ENCODE peak calls at places on chromosomes 16 and 17, in seven cellular contexts. L is Peyer's patch, W is thyroid gland, Y is stomach, I is sigmoid colon, S is esophagus squamous epithelium, Z is uterus. T is an unnamed sample. For H3K4me1, the result is how much of the 10 kb centered on the place peaks cover.

GRCh38 chr17:61238455-61238933 is 161.1 kb upstream of the TBX2 start:
- DNase-seq in L (no peak), W (peak), Y (no peak), I (no peak), S (no peak), Z (no peak), T (no peak)

GRCh38 chr17:49576906-49577650 is 1.4 kb downstream of the NXPH3 start:
- DNase-seq in L (peak), W (no peak), Y (no peak), I (no peak), S (no peak), Z (no peak), T (no peak)

GRCh38 chr16:1237990-1238389 is 2.5 kb upstream of the TPSAB1 start:
- DNase-seq in L (no peak), W (no peak), Y (no peak), I (peak), S (no peak), Z (no peak), T (peak)

GRCh38 chr17:43456661-43457361 is 27.0 kb upstream of the DHX8 start:
- DNase-seq in L (no peak), W (no peak), Y (no peak), I (peak), S (no peak), Z (peak), T (no peak)

GRCh38 chr17:72387487-72387886 is 266.7 kb downstream of the SOX9 start:
- DNase-seq in L (no peak), W (peak), Y (no peak), I (no peak), S (no peak), Z (no peak), T (no peak)

GRCh38 chr17:76713765-76714164 is 3.0 kb upstream of the MXRA7 start:
- DNase-seq in L (peak), W (no peak), Y (no peak), I (no peak), S (no peak), Z (no peak), T (no peak)

GRCh38 chr16:22630242-22630641 is 119.6 kb downstream of the NPIPB5 start:
- DNase-seq in L (no peak), W (no peak), Y (no peak), I (no peak), S (no peak), Z (no peak), T (no peak)

GRCh38 chr17:29062215-29062614 is 19.3 kb downstream of the PIPOX start:
- DNase-seq in L (no peak), W (no peak), Y (no peak), I (no peak), S (no peak), Z (no peak), T (no peak)

GRCh38 chr16:53094013-53094630 is 39.3 kb downstream of the CHD9 start:
- DNase-seq in L (peak), W (peak), Y (peak), I (peak), S (no peak), Z (peak), T (peak)

GRCh38 chr17:69444023-69444422 is 29.5 kb downstream of the MAP2K6 start:
- DNase-seq in L (no peak), W (no peak), Y (no peak), I (no peak), S (no peak), Z (no peak), T (no peak)

GRCh38 chr16:10362077-10362863 is 23.6 kb upstream of the ATF7IP2 start:
- DNase-seq in L (no peak), W (no peak), Y (no peak), I (no peak), S (no peak), Z (no peak), T (no peak)

GRCh38 chr16:88672776-88673175 is 9.9 kb upstream of the MVD start:
- DNase-seq in L (no peak), W (no peak), Y (no peak), I (no peak), S (no peak), Z (no peak), T (peak)

GRCh38 chr17:56898874-56899273 is 15.0 kb downstream of the TRIM25 start:
- DNase-seq in L (no peak), W (no peak), Y (no peak), I (no peak), S (no peak), Z (no peak), T (no peak)

GRCh38 chr16:79612207-79612606 is 11.7 kb upstream of the MAF start:
- DNase-seq in L (no peak), W (no peak), Y (no peak), I (no peak), S (no peak), Z (no peak), T (no peak)

GRCh38 chr16:80604600-80605355 is 64.0 kb downstream of the DYNLRB2 start:
- DNase-seq in L (no peak), W (no peak), Y (no peak), I (no peak), S (no peak), Z (no peak), T (no peak)

GRCh38 chr17:73533127-73533526 is 111.1 kb downstream of the SDK2 start:
- DNase-seq in L (no peak), W (no peak), Y (no peak), I (no peak), S (no peak), Z (no peak), T (peak)

GRCh38 chr16:69619514-69619913 is 53.7 kb downstream of the NFAT5 start:
- DNase-seq in L (no peak), W (no peak), Y (no peak), I (no peak), S (no peak), Z (no peak), T (no peak)

GRCh38 chr16:30527635-30528178 is 1.3 kb upstream of the ZNF768 start:
- DNase-seq in L (no peak), W (peak), Y (peak), I (no peak), S (no peak), Z (no peak), T (peak)

GRCh38 chr17:73820686-73821448 is 176.6 kb upstream of the SDK2 start:
- DNase-seq in L (no peak), W (no peak), Y (peak), I (peak), S (no peak), Z (no peak), T (peak)

GRCh38 chr17:72657467-72658317 is 434.8 kb downstream of the SLC39A11 start:
- DNase-seq in L (no peak), W (no peak), Y (no peak), I (no peak), S (no peak), Z (no peak), T (no peak)

GRCh38 chr17:42287305-42288077 is 807 bp upstream of the STAT5A start:
- DNase-seq in L (no peak), W (peak), Y (peak), I (peak), S (no peak), Z (peak), T (peak)

GRCh38 chr16:80806957-80807356 is 2.6 kb upstream of the CDYL2 start:
- DNase-seq in L (no peak), W (no peak), Y (no peak), I (no peak), S (no peak), Z (no peak), T (no peak)

GRCh38 chr17:63545302-63545928 is 4.9 kb upstream of the DCAF7 start:
- DNase-seq in L (no peak), W (no peak), Y (no peak), I (no peak), S (no peak), Z (no peak), T (no peak)

DNA sequence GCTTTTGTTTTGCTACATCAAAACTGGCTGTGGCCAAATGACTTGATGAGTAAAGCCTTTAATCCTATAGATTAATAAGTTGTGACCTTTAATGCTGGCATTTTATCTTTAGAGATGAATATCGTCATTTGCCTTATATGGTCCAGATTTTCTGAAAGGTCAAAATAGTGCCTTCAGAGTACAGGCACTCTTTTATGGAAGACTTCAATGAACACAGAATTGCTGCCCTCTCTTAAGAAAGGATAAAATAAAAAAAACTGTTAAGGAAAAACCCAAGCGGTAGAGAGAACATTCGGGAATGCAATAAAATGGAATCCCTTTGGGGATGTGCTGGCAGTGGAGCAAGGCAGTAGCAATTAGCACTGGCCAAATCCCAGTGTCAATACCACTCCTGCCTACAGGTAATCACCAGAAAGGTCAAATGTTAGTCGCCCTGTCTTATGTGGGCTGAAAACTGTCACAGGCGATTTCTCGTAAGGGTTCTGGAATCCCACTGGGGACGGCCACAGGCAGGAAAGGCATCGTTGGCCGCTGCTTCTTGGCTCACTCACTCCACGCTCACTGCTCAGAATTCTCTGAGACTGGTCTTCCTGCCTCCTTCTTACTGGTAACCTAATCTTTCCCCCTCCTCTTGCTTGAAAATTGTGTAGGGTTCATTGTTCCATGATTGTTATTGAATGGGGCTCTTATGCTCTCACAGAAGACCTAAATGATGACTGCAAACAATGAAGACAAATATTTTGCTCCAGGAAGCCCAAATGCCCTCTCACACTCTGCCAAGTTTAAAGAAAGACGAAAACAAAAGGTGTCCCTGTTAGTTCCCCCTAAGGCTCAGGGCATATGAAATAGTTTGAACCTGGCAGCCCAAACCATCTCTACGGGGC is 45.4 kb upstream of the HSBP1 start:
- DNase-seq in L (no peak), W (no peak), Y (no peak), I (no peak), S (no peak), Z (no peak), T (no peak)
- TF ChIP-seq POLR2A in L (no peak), W (no peak), Y (no peak), I (no peak), S (no peak), Z (no peak), T (no peak)

GRCh38 chr17:65985571-65985970 is 206.4 kb downstream of the CEP112 start:
- DNase-seq in L (no peak), W (no peak), Y (no peak), I (no peak), S (no peak), Z (no peak), T (no peak)

GRCh38 chr17:65988451-65988850 is 203.5 kb downstream of the CEP112 start:
- DNase-seq in L (no peak), W (no peak), Y (no peak), I (no peak), S (no peak), Z (no peak), T (no peak)

GRCh38 chr17:65984299-65984698 is 207.6 kb downstream of the CEP112 start:
- DNase-seq in L (no peak), W (no peak), Y (no peak), I (no peak), S (no peak), Z (no peak), T (no peak)

GRCh38 chr17:65990593-65990992 is 201.3 kb downstream of the CEP112 start:
- DNase-seq in L (no peak), W (no peak), Y (no peak), I (no peak), S (no peak), Z (no peak), T (no peak)

GRCh38 chr17:65987988-65988387 is 203.9 kb downstream of the CEP112 start:
- DNase-seq in L (no peak), W (no peak), Y (no peak), I (no peak), S (no peak), Z (no peak), T (no peak)
- TF ChIP-seq CTCF in L (no peak), W (peak), Y (no peak), I (no peak), S (peak), Z (no peak), T (peak)

GRCh38 chr16:71927383-71927782 is 32.1 kb downstream of the IST1 start:
- DNase-seq in L (no peak), W (peak), Y (peak), I (peak), S (no peak), Z (peak), T (peak)
- H3K4me1 ChIP-seq in L (under half), W (under half), Y (under half), I (under half), S (under half), Z (under half), T (under half)

GRCh38 chr17:48103379-48103715 is 2.1 kb upstream of the CBX1 start:
- DNase-seq in L (no peak), W (no peak), Y (no peak), I (peak), S (no peak), Z (no peak), T (no peak)

GRCh38 chr17:48100160-48100559 is 1.1 kb downstream of the CBX1 start:
- DNase-seq in L (no peak), W (no peak), Y (no peak), I (peak), S (no peak), Z (no peak), T (no peak)

GRCh38 chr17:48100591-48101011 is 677 bp downstream of the CBX1 start:
- DNase-seq in L (no peak), W (peak), Y (peak), I (peak), S (no peak), Z (peak), T (peak)

GRCh38 chr17:48102700-48103378 is 1.6 kb upstream of the CBX1 start:
- DNase-seq in L (no peak), W (no peak), Y (no peak), I (peak), S (no peak), Z (no peak), T (no peak)

GRCh38 chr17:48101012-48101720 is at the start of gene CBX1:
- DNase-seq in L (peak), W (peak), Y (peak), I (peak), S (peak), Z (peak), T (peak)
- TF ChIP-seq POLR2A in L (peak), W (peak), Y (no peak), I (peak), S (peak), Z (peak), T (peak)

GRCh38 chr17:51319186-51319585 is 58.8 kb downstream of the UTP18 start:
- DNase-seq in L (no peak), W (no peak), Y (no peak), I (no peak), S (no peak), Z (no peak), T (no peak)

GRCh38 chr17:51325471-51325870 is 65.1 kb downstream of the UTP18 start:
- DNase-seq in L (no peak), W (no peak), Y (no peak), I (no peak), S (no peak), Z (no peak), T (peak)

GRCh38 chr17:51322390-51323029 is 62.2 kb downstream of the UTP18 start:
- DNase-seq in L (no peak), W (no peak), Y (no peak), I (no peak), S (no peak), Z (no peak), T (no peak)
- TF ChIP-seq CTCF in L (no peak), W (peak), Y (no peak), I (no peak), S (peak), Z (no peak), T (peak)

GRCh38 chr16:85007815-85008214 is 3.5 kb downstream of the ZDHHC7 start:
- DNase-seq in L (no peak), W (no peak), Y (no peak), I (no peak), S (no peak), Z (no peak), T (no peak)
- H3K4me1 ChIP-seq in L (half or more), W (under half), Y (half or more), I (half or more), S (half or more), Z (under half), T (half or more)

GRCh38 chr16:58366247-58367031 is 25.8 kb upstream of the GINS3 start:
- DNase-seq in L (no peak), W (no peak), Y (no peak), I (no peak), S (no peak), Z (no peak), T (no peak)

GRCh38 chr16:58365623-58366022 is 26.6 kb upstream of the GINS3 start:
- DNase-seq in L (no peak), W (no peak), Y (no peak), I (no peak), S (no peak), Z (no peak), T (no peak)

GRCh38 chr16:58371841-58372240 is 20.4 kb upstream of the GINS3 start:
- DNase-seq in L (no peak), W (no peak), Y (no peak), I (no peak), S (no peak), Z (no peak), T (no peak)

GRCh38 chr16:58363746-58364393 is 28.4 kb upstream of the GINS3 start:
- DNase-seq in L (no peak), W (no peak), Y (no peak), I (no peak), S (no peak), Z (no peak), T (no peak)

GRCh38 chr16:58367252-58367651 is 25.0 kb upstream of the GINS3 start:
- DNase-seq in L (no peak), W (no peak), Y (no peak), I (no peak), S (no peak), Z (no peak), T (no peak)
- TF ChIP-seq POLR2A in L (no peak), W (no peak), Y (no peak), I (no peak), S (no peak), Z (no peak), T (no peak)

DNA sequence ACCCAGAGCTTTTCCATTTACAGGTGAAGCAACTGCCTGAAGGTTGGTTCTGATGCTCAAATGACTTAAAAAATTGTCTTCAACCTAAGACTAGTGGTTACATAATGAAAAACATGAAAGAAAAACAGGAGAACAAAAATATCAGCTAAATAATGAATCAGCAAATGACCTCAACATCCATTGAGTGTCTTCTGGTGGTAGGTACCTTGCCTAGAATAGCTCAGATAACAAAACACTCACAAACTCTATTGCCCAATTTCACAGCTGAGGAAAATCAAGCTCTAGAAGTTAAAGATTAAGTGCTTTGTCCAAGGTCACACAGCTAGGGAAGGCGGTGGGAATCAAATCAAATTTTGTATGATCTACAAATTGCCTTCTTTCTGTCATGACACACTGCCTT is 304.6 kb upstream of the CDH11 start:
- DNase-seq in L (no peak), W (no peak), Y (no peak), I (no peak), S (no peak), Z (no peak), T (no peak)
- TF ChIP-seq CTCF in L (no peak), W (no peak), Y (no peak), I (no peak), S (no peak), Z (no peak), T (no peak)

DNA sequence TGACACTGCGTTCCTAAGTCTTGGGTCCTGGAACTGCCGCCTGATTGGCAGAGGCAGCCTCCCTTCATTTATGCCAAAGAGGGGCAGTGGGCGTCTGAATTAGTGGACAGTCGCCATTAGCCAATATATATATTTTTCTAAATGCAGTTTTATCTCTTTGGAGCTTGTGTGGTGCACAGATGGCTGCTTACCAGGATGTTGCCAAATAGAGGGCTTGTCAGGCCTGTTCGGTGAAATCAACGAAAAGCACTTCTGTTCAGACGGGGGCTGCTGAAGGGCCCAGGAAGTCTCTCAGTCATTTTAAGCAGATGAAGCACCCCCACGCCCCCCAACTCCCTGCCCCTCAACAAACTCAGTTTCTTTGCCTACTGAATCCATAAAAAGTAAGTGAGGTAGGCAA is 66.0 kb downstream of the RAP1GAP2 start:
- DNase-seq in L (no peak), W (no peak), Y (no peak), I (no peak), S (no peak), Z (no peak), T (peak)
- H3K4me1 ChIP-seq in L (under half), W (under half), Y (under half), I (under half), S (under half), Z (under half), T (half or more)

GRCh38 chr16:74666425-74667214 is at the start of gene RFWD3:
- DNase-seq in L (peak), W (peak), Y (peak), I (peak), S (peak), Z (peak), T (peak)
- TF ChIP-seq POLR2A in L (peak), W (no peak), Y (no peak), I (peak), S (peak), Z (no peak), T (peak)

T was measured in body of pancreas.